ENCODE peak calls at places on chromosomes 7 and 10, in six cellular contexts. S, F, D, Y, A and R are unnamed samples.

GRCh38 chr7:76396039-76396732 is 13.3 kb downstream of the SSC4D start:
- DNase-seq in D (no peak), S (no peak), A (no peak), Y (peak), F (no peak), R (no peak)

GRCh38 chr10:34813626-34814227 is 1.4 kb downstream of the PARD3 start:
- DNase-seq in A (peak), F (no peak), D (no peak), S (no peak), Y (peak), R (peak)

GRCh38 chr7:604038-604883 is 84.6 kb upstream of the PDGFA start:
- DNase-seq in F (peak), A (no peak), Y (peak), D (peak), S (no peak), R (peak)

GRCh38 chr7:37943905-37944736 is 23.7 kb downstream of the EPDR1 start:
- DNase-seq in Y (no peak), D (no peak), F (no peak), S (no peak), A (no peak), R (no peak)

GRCh38 chr10:35388197-35388596 is 51.9 kb downstream of the CCNY start:
- DNase-seq in D (no peak), F (no peak), A (no peak), Y (no peak), S (no peak), R (no peak)

GRCh38 chr7:101861223-101861775 is 43.9 kb downstream of the CUX1 start:
- DNase-seq in Y (no peak), S (no peak), F (no peak), D (no peak), A (no peak), R (no peak)

GRCh38 chr10:117318909-117319308 is 56.3 kb downstream of the PDZD8 start:
- DNase-seq in D (no peak), F (no peak), A (no peak), Y (peak), S (no peak), R (no peak)

GRCh38 chr7:131320603-131321002 is 7.1 kb upstream of the MKLN1 start:
- DNase-seq in F (no peak), Y (no peak), D (no peak), A (no peak), S (no peak), R (no peak)

GRCh38 chr7:64541438-64542359 is 21.2 kb downstream of the ZNF680 start:
- DNase-seq in A (no peak), D (no peak), S (no peak), Y (peak), F (no peak), R (peak)

GRCh38 chr7:63789378-63790176 is 209.1 kb upstream of the ZNF722 start:
- DNase-seq in S (no peak), F (no peak), A (no peak), Y (no peak), D (no peak), R (no peak)

GRCh38 chr10:31778627-31779026 is 150.0 kb downstream of the ARHGAP12 start:
- DNase-seq in S (no peak), Y (no peak), D (no peak), F (no peak), A (no peak), R (no peak)

GRCh38 chr7:44283381-44284211 is 41.8 kb downstream of the CAMK2B start:
- DNase-seq in F (peak), Y (no peak), A (no peak), D (no peak), S (no peak), R (no peak)

GRCh38 chr7:20218261-20218660 is 1.1 kb upstream of the MACC1 start:
- DNase-seq in A (no peak), F (no peak), D (no peak), Y (no peak), S (no peak), R (no peak)

GRCh38 chr7:20219062-20219445 is 1.9 kb upstream of the MACC1 start:
- DNase-seq in D (no peak), Y (no peak), S (no peak), A (no peak), F (no peak), R (no peak)

GRCh38 chr7:20219446-20220292 is 2.5 kb upstream of the MACC1 start:
- DNase-seq in Y (peak), F (peak), A (peak), S (peak), D (peak), R (peak)

GRCh38 chr7:20216637-20217036 is 547 bp downstream of the MACC1 start:
- DNase-seq in F (no peak), A (no peak), S (no peak), Y (no peak), D (no peak), R (no peak)

DNA sequence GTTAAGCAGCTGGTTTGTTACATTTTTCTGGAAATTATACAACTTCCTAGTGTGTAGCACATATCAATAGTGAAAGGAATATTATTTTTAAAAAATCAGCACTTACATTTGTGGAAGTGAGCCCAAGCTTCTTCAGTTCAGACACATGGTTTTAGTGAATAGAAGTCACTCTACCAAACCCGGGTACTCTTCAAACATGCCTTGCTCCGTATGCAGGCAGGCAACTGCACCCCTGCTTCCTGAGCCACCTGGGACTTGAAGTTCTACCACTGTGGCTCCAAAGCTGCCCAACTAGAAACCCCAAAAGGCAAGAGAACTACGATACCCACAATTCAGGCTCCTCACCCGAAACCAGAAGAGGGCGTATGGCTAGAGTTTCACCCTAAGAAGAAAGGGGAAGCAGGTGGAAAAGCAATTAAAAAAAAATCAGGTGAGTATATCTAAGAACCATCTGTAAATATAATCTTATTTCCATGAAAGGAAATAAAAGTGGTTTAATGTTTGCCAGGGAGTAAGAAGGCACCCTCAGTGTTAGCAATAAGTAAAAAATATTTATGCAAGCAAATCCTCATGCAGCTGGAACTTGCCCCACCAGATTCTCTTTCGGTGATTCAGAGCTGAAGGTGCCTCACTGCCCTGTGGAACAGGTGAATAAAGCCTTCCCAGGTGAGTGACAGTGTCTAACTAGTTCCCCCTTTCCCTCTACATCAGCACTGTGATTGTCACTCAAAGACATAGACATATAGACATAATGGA is at the start of gene MACC1:
- DNase-seq in Y (no peak), A (no peak), S (no peak), F (peak), D (peak), R (peak)
- TF ChIP-seq CTCF in Y (no peak), A (no peak), S (no peak), F (peak), D (no peak), R (no peak)

GRCh38 chr10:14325325-14325955 is 5.3 kb downstream of the FRMD4A start:
- DNase-seq in D (peak), S (no peak), F (peak), Y (peak), A (peak), R (peak)
- TF ChIP-seq CTCF in D (no peak), S (peak), F (peak), Y (peak), A (peak), R (peak)

GRCh38 chr10:123021517-123021916 is 12.7 kb downstream of the ACADSB start:
- DNase-seq in A (no peak), S (no peak), F (no peak), D (no peak), Y (peak), R (peak)
- TF ChIP-seq CTCF in A (peak), S (peak), F (no peak), D (no peak), Y (peak), R (peak)

GRCh38 chr10:75019360-75019759 is 92.1 kb upstream of the SAMD8 start:
- DNase-seq in D (no peak), F (no peak), Y (peak), A (no peak), S (no peak), R (peak)
- TF ChIP-seq CTCF in D (no peak), F (peak), Y (peak), A (no peak), S (peak), R (peak)

GRCh38 chr7:92678291-92678920 is 88.2 kb upstream of the FAM133B start:
- DNase-seq in Y (no peak), A (no peak), F (no peak), D (no peak), S (no peak), R (no peak)

GRCh38 chr7:92682767-92683539 is 92.8 kb upstream of the FAM133B start:
- DNase-seq in F (no peak), Y (peak), S (no peak), D (no peak), A (no peak), R (no peak)

GRCh38 chr7:92682324-92682723 is 92.1 kb upstream of the FAM133B start:
- DNase-seq in Y (peak), F (no peak), A (no peak), S (no peak), D (no peak), R (no peak)

GRCh38 chr7:92681633-92682032 is 91.4 kb upstream of the FAM133B start:
- DNase-seq in D (no peak), Y (no peak), F (no peak), S (no peak), A (no peak), R (no peak)

GRCh38 chr7:92680458-92680857 is 90.3 kb upstream of the FAM133B start:
- DNase-seq in S (no peak), A (no peak), F (no peak), D (no peak), Y (peak), R (no peak)
- TF ChIP-seq CTCF in S (no peak), A (no peak), F (no peak), D (no peak), Y (no peak), R (no peak)

DNA sequence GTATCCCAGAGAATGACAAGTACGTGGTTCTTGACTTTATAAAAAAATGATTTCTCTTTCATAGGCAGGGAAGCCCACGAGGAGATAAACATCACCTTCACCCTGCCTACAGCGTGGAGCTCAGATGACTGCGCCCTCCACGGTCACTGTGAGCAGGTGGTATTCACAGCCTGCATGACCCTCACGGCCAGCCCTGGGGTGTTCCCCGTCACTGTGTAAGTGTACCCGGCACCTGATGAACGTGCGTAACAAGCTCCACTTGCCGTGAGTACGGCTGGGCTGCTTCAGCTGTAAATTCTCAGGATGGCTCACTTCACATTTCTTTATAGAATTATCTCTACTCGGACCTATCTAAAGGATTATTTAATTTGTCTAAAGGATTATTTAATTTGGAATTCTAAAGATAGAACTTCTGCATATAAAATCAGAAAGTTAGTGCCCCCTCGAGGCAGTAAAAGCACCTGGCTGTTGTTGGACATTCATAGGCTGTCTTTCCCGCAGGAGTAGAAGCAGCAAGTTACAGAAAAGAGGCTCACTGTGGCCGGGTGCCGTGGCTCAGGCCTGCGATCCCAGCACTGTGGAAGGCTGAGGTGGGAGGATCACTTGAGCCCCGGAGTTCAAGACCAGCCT is 27.6 kb downstream of the TMEM248 start:
- DNase-seq in S (no peak), A (no peak), F (no peak), D (no peak), Y (no peak), R (no peak)
- TF ChIP-seq CTCF in S (no peak), A (no peak), F (no peak), D (no peak), Y (no peak), R (no peak)

DNA sequence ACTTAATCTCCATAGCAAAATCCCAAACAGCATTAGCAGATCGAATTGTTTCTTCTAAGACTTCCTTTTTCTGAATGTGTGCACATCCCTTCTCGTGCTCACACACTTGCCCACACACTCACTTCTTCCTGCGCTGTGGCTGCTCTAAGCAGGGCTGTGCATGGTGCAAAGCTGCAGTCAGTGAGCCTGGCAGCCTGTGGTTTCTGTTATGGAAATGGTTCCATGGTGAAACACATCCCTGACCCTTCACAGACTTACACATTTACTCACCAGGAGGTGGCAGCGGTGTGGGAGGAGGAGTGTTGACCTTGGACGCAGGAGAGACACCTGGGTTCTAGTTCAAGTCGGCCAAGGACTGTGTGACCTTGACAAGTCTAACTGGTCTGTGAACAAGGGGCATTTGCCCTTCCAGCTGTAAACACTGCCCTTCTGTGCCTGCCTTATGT is 24.9 kb downstream of the MTURN start:
- DNase-seq in Y (peak), A (no peak), F (peak), D (peak), S (no peak), R (no peak)
- TF ChIP-seq CTCF in Y (peak), A (no peak), F (no peak), D (no peak), S (peak), R (no peak)